ENCODE peak calls at places on chromosomes 5 and 9, in four cellular contexts. J is body of pancreas, M is transverse colon, R is heart left ventricle. F is an unnamed sample.

GRCh38 chr9:137776306-137776995 is 101.1 kb upstream of the CACNA1B start:
- DNase-seq in M (no peak), R (no peak), J (no peak), F (no peak)

GRCh38 chr9:124855944-124856773 is 2.9 kb downstream of the WDR38 start:
- DNase-seq in M (no peak), R (no peak), J (no peak), F (peak; percentile 37)

GRCh38 chr9:37386988-37387387 is 35.5 kb upstream of the GRHPR start:
- DNase-seq in J (no peak), M (no peak), R (no peak), F (no peak)

GRCh38 chr9:37390759-37391158 is 31.7 kb upstream of the GRHPR start:
- DNase-seq in R (no peak), M (peak; percentile 77), J (peak; percentile 73), F (no peak)

GRCh38 chr9:132588501-132589147 is 6.2 kb downstream of the BARHL1 start:
- DNase-seq in J (no peak), M (no peak), R (no peak), F (no peak)

GRCh38 chr5:61638476-61638875 is 306.4 kb downstream of the ZSWIM6 start:
- DNase-seq in R (peak; percentile 65), J (no peak), M (no peak), F (peak; percentile 57)

GRCh38 chr9:135998410-135999071 is 37.4 kb upstream of the UBAC1 start:
- DNase-seq in J (no peak), R (peak; percentile 54), M (no peak), F (no peak)

GRCh38 chr5:55306641-55307382 is 682 bp downstream of the DHX29 start:
- DNase-seq in J (no peak), M (no peak), R (no peak), F (no peak)

GRCh38 chr9:91776409-91777365 is 173.3 kb downstream of the ROR2 start:
- DNase-seq in R (no peak), J (no peak), M (no peak), F (no peak)

GRCh38 chr5:151417712-151418111 is 29.7 kb upstream of the SLC36A1 start:
- DNase-seq in J (no peak), R (no peak), M (no peak), F (no peak)

GRCh38 chr9:121884057-121884512 is 209.0 kb downstream of the TTLL11 start:
- DNase-seq in M (no peak), J (no peak), R (no peak), F (no peak)

GRCh38 chr9:83649080-83649479 is 26.1 kb downstream of the IDNK start:
- DNase-seq in R (peak; percentile 83), J (peak; percentile 73), M (peak; percentile 70), F (peak; percentile 71)

GRCh38 chr9:129968690-129969485 is 74.1 kb downstream of the FNBP1 start:
- DNase-seq in M (no peak), J (peak; percentile 12), R (no peak), F (peak; percentile 45)

GRCh38 chr5:135205616-135206349 is 171.8 kb upstream of the PITX1 start:
- DNase-seq in J (no peak), M (no peak), R (no peak), F (no peak)

GRCh38 chr5:166509085-166509484 is 1782.4 kb upstream of the WWC1 start:
- DNase-seq in J (no peak), R (no peak), M (no peak), F (no peak)

GRCh38 chr9:21153688-21154608 is 12.3 kb upstream of the IFNW1 start:
- DNase-seq in M (no peak), J (no peak), R (no peak), F (peak; percentile 18)

GRCh38 chr9:131840220-131840619 is 100.3 kb upstream of the RAPGEF1 start:
- DNase-seq in J (no peak), R (peak; percentile 14), M (no peak), F (no peak)

GRCh38 chr5:62431735-62432617 is 19.4 kb downstream of the IPO11 start:
- DNase-seq in J (peak; percentile 16), M (peak; percentile 14), R (no peak), F (no peak)

GRCh38 chr5:38434981-38435710 is 121.3 kb downstream of the LIFR start:
- DNase-seq in J (no peak), M (no peak), R (no peak), F (no peak)

GRCh38 chr9:120783611-120784047 is 9.6 kb downstream of the FBXW2 start:
- DNase-seq in J (no peak), M (no peak), R (no peak), F (no peak)

GRCh38 chr5:156121234-156121633 is 205.7 kb upstream of the SGCD start:
- DNase-seq in J (no peak), R (no peak), M (no peak), F (no peak)

GRCh38 chr5:180669661-180670060 is 20.3 kb upstream of the FLT4 start:
- DNase-seq in M (no peak), J (no peak), R (no peak), F (no peak)

GRCh38 chr9:102445181-102445747 is 549.9 kb upstream of the CYLC2 start:
- DNase-seq in J (no peak), M (no peak), R (no peak), F (no peak)

GRCh38 chr9:826500-827280 is 14.8 kb upstream of the DMRT1 start:
- DNase-seq in M (no peak), J (no peak), R (no peak), F (no peak)

GRCh38 chr5:53601570-53601969 is 41.1 kb downstream of the NDUFS4 start:
- DNase-seq in M (no peak), J (no peak), R (no peak), F (no peak)

GRCh38 chr5:159135896-159136531 is 36.3 kb upstream of the EBF1 start:
- DNase-seq in J (no peak), R (no peak), M (no peak), F (no peak)

GRCh38 chr9:117104972-117105495 is 309.8 kb downstream of the ASTN2 start:
- DNase-seq in J (no peak), R (no peak), M (no peak), F (no peak)

GRCh38 chr5:180824630-180825476 is 22.2 kb upstream of the MGAT1 start:
- DNase-seq in M (no peak), J (no peak), R (no peak), F (no peak)

GRCh38 chr5:96259211-96259772 is 173.8 kb downstream of the PCSK1 start:
- DNase-seq in M (no peak), J (no peak), R (no peak), F (no peak)

GRCh38 chr9:2242778-2243395 is 227.7 kb downstream of the SMARCA2 start:
- DNase-seq in J (no peak), R (no peak), M (no peak), F (no peak)

GRCh38 chr9:105357937-105358336 is 89.9 kb upstream of the FSD1L start:
- DNase-seq in M (no peak), J (no peak), R (no peak), F (no peak)

GRCh38 chr5:10406636-10407035 is 35.0 kb upstream of the ROPN1L start:
- DNase-seq in J (no peak), M (no peak), R (no peak), F (no peak)

GRCh38 chr5:177491429-177491945 is 5.9 kb downstream of the PDLIM7 start:
- DNase-seq in J (no peak), R (no peak), M (peak; percentile 48), F (no peak)
- TF ChIP-seq POLR2A in J (no peak), R (no peak), M (no peak), F (no peak)

GRCh38 chr5:125149503-125149902 is 403.1 kb upstream of the ZNF608 start:
- DNase-seq in R (no peak), J (no peak), M (no peak), F (no peak)
- H3K27ac ChIP-seq in R (no peak overlapping the region), J (no peak overlapping the region), M (no peak overlapping the region), F (no peak overlapping the region)

GRCh38 chr5:28780083-28780692 is 1741.8 kb upstream of the CDH9 start:
- DNase-seq in M (no peak), R (no peak), J (no peak), F (no peak)

GRCh38 chr5:28779161-28779754 is 1740.9 kb upstream of the CDH9 start:
- DNase-seq in J (no peak), M (no peak), R (no peak), F (no peak)
- TF ChIP-seq CTCF in J (no peak), M (no peak), R (no peak), F (no peak)

GRCh38 chr5:1201327-1202025 is at the start of gene SLC6A19:
- DNase-seq in R (peak; percentile 59), J (no peak), M (no peak), F (no peak)
- TF ChIP-seq POLR2A in R (no peak), J (no peak), M (peak; percentile 65), F (no peak)

GRCh38 chr9:6216002-6216401 is 395 bp downstream of the IL33 start:
- DNase-seq in M (no peak), R (no peak), J (no peak), F (no peak)

GRCh38 chr9:6216951-6217350 is 1.3 kb downstream of the IL33 start:
- DNase-seq in M (no peak), J (no peak), R (no peak), F (no peak)

GRCh38 chr9:6218099-6218502 is 2.5 kb downstream of the IL33 start:
- DNase-seq in M (no peak), R (no peak), J (peak; percentile 15), F (no peak)

GRCh38 chr9:6219981-6220380 is 4.4 kb downstream of the IL33 start:
- DNase-seq in J (no peak), R (no peak), M (no peak), F (no peak)

DNA sequence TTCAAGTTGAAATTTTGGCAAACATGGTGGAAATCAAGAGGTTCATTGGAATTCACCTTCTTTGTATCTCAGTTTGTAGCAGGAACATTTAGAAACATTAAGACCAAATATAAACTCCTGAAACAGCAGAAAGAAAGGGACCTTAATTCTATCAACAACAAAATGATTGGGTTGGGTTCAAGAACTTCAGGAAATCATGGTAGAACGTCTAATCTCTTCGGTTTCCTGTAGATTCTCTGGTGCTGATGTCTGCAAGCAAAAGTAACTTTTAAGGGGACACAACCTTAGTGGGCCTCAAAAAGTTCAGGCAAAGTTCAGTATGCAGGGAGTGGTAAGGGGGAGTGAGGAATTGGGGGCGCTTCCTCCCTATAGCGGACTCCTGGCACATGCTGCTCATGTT is 3.4 kb downstream of the IL33 start:
- DNase-seq in J (no peak), R (no peak), M (no peak), F (no peak)
- H3K27ac ChIP-seq in J (no peak overlapping the region), R (no peak overlapping the region), M (peak overlapping the region; percentile 56), F (peak overlapping the region; percentile 27)

GRCh38 chr9:115992834-115993233 is 160.8 kb upstream of the PAPPA start:
- DNase-seq in J (no peak), M (no peak), R (no peak), F (no peak)
- TF ChIP-seq CTCF in J (no peak), M (no peak), R (no peak), F (no peak)

GRCh38 chr5:9025942-9026341 is 519.9 kb downstream of the SEMA5A start:
- DNase-seq in R (no peak), J (no peak), M (no peak), F (no peak)
- TF ChIP-seq POLR2A in R (no peak), J (no peak), M (no peak), F (no peak)

F was measured in adrenal gland.